ENCODE peak calls at places on chromosomes 7 and 10, in five cellular contexts. C is EL; J is mucosa of gallbladder; T is CD8-positive, alpha-beta memory T cell; R is PC-3. L is an unnamed sample.

GRCh38 chr10:74967850-74968620 is 141.6 kb downstream of the KAT6B start:
- DNase-seq in R (peak), C (no peak), J (no peak), T (no peak), L (no peak)

GRCh38 chr7:74173074-74173473 is 1.1 kb upstream of the EIF4H start:
- DNase-seq in T (no peak), C (no peak), R (no peak), J (no peak), L (peak)

GRCh38 chr7:5549096-5549896 is 125.7 kb upstream of the TNRC18 start:
- DNase-seq in R (peak), J (peak), C (peak), T (no peak), L (peak)

GRCh38 chr10:86500846-86501245 is 20.7 kb downstream of the WAPL start:
- DNase-seq in J (no peak), R (no peak), T (no peak), C (peak), L (no peak)

GRCh38 chr7:82729172-82730030 is 285.8 kb upstream of the CACNA2D1 start:
- DNase-seq in C (peak), J (no peak), T (no peak), R (peak), L (no peak)

GRCh38 chr10:25047902-25048301 is 31.5 kb downstream of the THNSL1 start:
- DNase-seq in C (peak), R (peak), T (no peak), J (no peak), L (no peak)

GRCh38 chr10:3516626-3517255 is 268.3 kb downstream of the KLF6 start:
- DNase-seq in C (no peak), R (no peak), T (no peak), J (no peak), L (no peak)

GRCh38 chr10:91924212-91925021 is 847 bp downstream of the BTAF1 start:
- DNase-seq in C (peak), R (no peak), J (no peak), T (no peak), L (no peak)

GRCh38 chr7:106430535-106431455 is 146.0 kb upstream of the NAMPT start:
- DNase-seq in T (no peak), C (no peak), R (no peak), J (no peak), L (peak)

GRCh38 chr7:111763221-111763791 is 201.0 kb upstream of the IMMP2L start:
- DNase-seq in R (peak), T (no peak), J (no peak), C (peak), L (no peak)

GRCh38 chr10:114550756-114551290 is 107.3 kb downstream of the ABLIM1 start:
- DNase-seq in R (peak), T (no peak), C (peak), J (no peak), L (no peak)

GRCh38 chr10:87659571-87660483 is at the start of gene PAPSS2:
- DNase-seq in R (peak), T (no peak), C (peak), J (peak), L (peak)

GRCh38 chr10:124005091-124005490 is 88.3 kb downstream of the CHST15 start:
- DNase-seq in T (no peak), J (no peak), R (no peak), C (no peak), L (no peak)

GRCh38 chr10:97593423-97593822 is 3.9 kb downstream of the C10orf62 start:
- DNase-seq in R (no peak), C (no peak), J (no peak), T (no peak), L (peak)

GRCh38 chr7:44157116-44158059 is 16.3 kb upstream of the MYL7 start:
- DNase-seq in C (no peak), T (no peak), J (no peak), R (no peak), L (no peak)

GRCh38 chr7:117230276-117231046 is 92.4 kb downstream of the WNT2 start:
- DNase-seq in T (no peak), R (no peak), J (no peak), C (peak), L (no peak)

GRCh38 chr7:114426824-114427223 is 12.2 kb downstream of the FOXP2 start:
- DNase-seq in J (no peak), R (peak), C (no peak), T (no peak), L (no peak)

GRCh38 chr10:48526371-48526821 is 78.5 kb downstream of the ARHGAP22 start:
- DNase-seq in R (no peak), J (no peak), C (peak), T (no peak), L (no peak)

GRCh38 chr7:45574521-45575500 is 643 bp downstream of the ADCY1 start:
- DNase-seq in J (no peak), C (peak), T (no peak), R (peak), L (no peak)

GRCh38 chr7:129739427-129739826 is 127.9 kb downstream of the NRF1 start:
- DNase-seq in C (peak), J (no peak), T (no peak), R (peak), L (peak)

GRCh38 chr7:123367508-123368122 is 166.8 kb downstream of the IQUB start:
- DNase-seq in R (peak), T (no peak), C (peak), J (peak), L (peak)

GRCh38 chr10:6878067-6878412 is 298.0 kb upstream of the PRKCQ start:
- DNase-seq in C (no peak), T (no peak), R (no peak), J (no peak), L (no peak)

GRCh38 chr7:466465-467191 is 53.0 kb downstream of the PDGFA start:
- DNase-seq in R (no peak), T (no peak), J (no peak), C (no peak), L (no peak)

GRCh38 chr10:88111294-88111693 is 247.9 kb downstream of the PTEN start:
- DNase-seq in T (no peak), R (no peak), J (no peak), C (no peak), L (no peak)

GRCh38 chr7:11294965-11295364 is 321.3 kb downstream of the PHF14 start:
- DNase-seq in C (no peak), R (peak), T (no peak), J (no peak), L (no peak)

GRCh38 chr10:79995979-79996629 is 47.2 kb upstream of the SFTPD start:
- DNase-seq in C (no peak), R (no peak), T (no peak), J (no peak), L (no peak)

GRCh38 chr10:12730809-12731519 is 270.5 kb downstream of the CCDC3 start:
- DNase-seq in J (no peak), C (no peak), R (no peak), T (no peak), L (no peak)

GRCh38 chr7:158067219-158067930 is 520.2 kb downstream of the PTPRN2 start:
- DNase-seq in R (no peak), C (no peak), T (no peak), J (no peak), L (no peak)

GRCh38 chr7:50664461-50664922 is 99.3 kb upstream of the DDC start:
- DNase-seq in C (peak), T (no peak), J (no peak), R (peak), L (no peak)

GRCh38 chr7:129210256-129210988 is 14.4 kb upstream of the AHCYL2 start:
- DNase-seq in T (peak), C (peak), J (peak), R (peak), L (peak)

GRCh38 chr7:155979994-155980393 is 167.7 kb upstream of the SHH start:
- DNase-seq in C (no peak), T (no peak), J (no peak), R (no peak), L (no peak)

GRCh38 chr7:37198188-37198905 is 250.3 kb downstream of the ELMO1 start:
- DNase-seq in T (no peak), C (no peak), J (no peak), R (no peak), L (peak)

GRCh38 chr7:129951076-129952011 is 1.4 kb downstream of the UBE2H start:
- DNase-seq in C (peak), R (peak), J (no peak), T (no peak), L (peak)

GRCh38 chr10:21145751-21146445 is 248.8 kb upstream of the NEBL start:
- DNase-seq in C (no peak), T (no peak), R (no peak), J (no peak), L (no peak)

GRCh38 chr10:86410542-86411124 is 44.0 kb upstream of the GRID1 start:
- DNase-seq in R (peak), C (peak), J (peak), T (no peak), L (no peak)